ENCODE peak calls at places on chromosomes 11 and 22, in five cellular contexts. One of them, this sample, is unnamed.

GRCh38 chr22:50048066-50048765 is 9.9 kb downstream of the TTLL8 start:
- DNase-seq in memory B cell: no peak
- DNase-seq in amniotic stem cell: no peak
- DNase-seq in RWPE2: no peak
- DNase-seq in AG09319: no peak
- DNase-seq in this sample: no peak

GRCh38 chr11:5366856-5367255 is 15.5 kb downstream of the OR51B6 start:
- DNase-seq in memory B cell: no peak
- DNase-seq in amniotic stem cell: no peak
- DNase-seq in AG09319: no peak
- DNase-seq in RWPE2: no peak
- DNase-seq in this sample: no peak

GRCh38 chr22:19932367-19933206 is 9.0 kb upstream of the COMT start:
- DNase-seq in RWPE2: no peak
- DNase-seq in amniotic stem cell: no peak
- DNase-seq in AG09319: no peak
- DNase-seq in memory B cell: no peak
- DNase-seq in this sample: no peak

GRCh38 chr11:98940913-98941312 is 79.8 kb upstream of the CNTN5 start:
- DNase-seq in RWPE2: peak
- DNase-seq in amniotic stem cell: no peak
- DNase-seq in memory B cell: no peak
- DNase-seq in AG09319: no peak
- DNase-seq in this sample: no peak

GRCh38 chr22:38317237-38317994 is at the start of gene CSNK1E:
- DNase-seq in AG09319: no peak
- DNase-seq in RWPE2: no peak
- DNase-seq in memory B cell: peak
- DNase-seq in amniotic stem cell: peak
- DNase-seq in this sample: no peak

GRCh38 chr11:5285703-5286102 is 16.0 kb upstream of the HBE1 start:
- DNase-seq in amniotic stem cell: no peak
- DNase-seq in memory B cell: no peak
- DNase-seq in AG09319: no peak
- DNase-seq in RWPE2: no peak
- DNase-seq in this sample: no peak

GRCh38 chr22:31327786-31328544 is 18.2 kb downstream of the PATZ1 start:
- DNase-seq in AG09319: no peak
- DNase-seq in memory B cell: no peak
- DNase-seq in amniotic stem cell: no peak
- DNase-seq in RWPE2: no peak
- DNase-seq in this sample: no peak

GRCh38 chr11:11577246-11577855 is 44.5 kb downstream of the GALNT18 start:
- DNase-seq in amniotic stem cell: no peak
- DNase-seq in memory B cell: no peak
- DNase-seq in AG09319: no peak
- DNase-seq in RWPE2: no peak
- DNase-seq in this sample: no peak

GRCh38 chr22:48850658-48851287 is 976.9 kb downstream of the BRD1 start:
- DNase-seq in AG09319: no peak
- DNase-seq in amniotic stem cell: no peak
- DNase-seq in memory B cell: no peak
- DNase-seq in RWPE2: no peak
- DNase-seq in this sample: no peak

GRCh38 chr11:76162336-76163288 is 43.7 kb downstream of the WNT11 start:
- DNase-seq in RWPE2: no peak
- DNase-seq in amniotic stem cell: no peak
- DNase-seq in AG09319: no peak
- DNase-seq in memory B cell: no peak
- DNase-seq in this sample: no peak

GRCh38 chr11:126459691-126460404 is 104.4 kb downstream of the ST3GAL4 start:
- DNase-seq in RWPE2: no peak
- DNase-seq in AG09319: peak
- DNase-seq in memory B cell: no peak
- DNase-seq in amniotic stem cell: no peak
- DNase-seq in this sample: peak

GRCh38 chr11:36953986-36954385 is 355.9 kb upstream of the RAG2 start:
- DNase-seq in RWPE2: no peak
- DNase-seq in AG09319: no peak
- DNase-seq in amniotic stem cell: no peak
- DNase-seq in memory B cell: no peak
- DNase-seq in this sample: no peak

GRCh38 chr11:23995891-23996290 is 501.0 kb upstream of the LUZP2 start:
- DNase-seq in amniotic stem cell: no peak
- DNase-seq in RWPE2: no peak
- DNase-seq in AG09319: no peak
- DNase-seq in memory B cell: no peak
- DNase-seq in this sample: no peak

GRCh38 chr11:72685560-72686480 is 11.6 kb upstream of the PDE2A start:
- DNase-seq in memory B cell: no peak
- DNase-seq in amniotic stem cell: no peak
- DNase-seq in AG09319: no peak
- DNase-seq in RWPE2: no peak
- DNase-seq in this sample: no peak

GRCh38 chr11:129298990-129299389 is 76.7 kb upstream of the BARX2 start:
- DNase-seq in amniotic stem cell: no peak
- DNase-seq in memory B cell: no peak
- DNase-seq in RWPE2: no peak
- DNase-seq in AG09319: no peak
- DNase-seq in this sample: no peak

This sample was measured in smooth muscle cell of the brain vasculature.